ENCODE peak calls at places on chromosome 1, in seven cellular contexts. H is fibroblast of pulmonary artery; X is H54; K is fibroblast of lung; B is heart left ventricle; V is upper lobe of right lung; C is stimulated activated CD8-positive, alpha-beta memory T cell treated with anti-CD3 and anti-CD28 coated beads, Interleukin-15, amount 100 ng/mL, for 24 hours. N is an unnamed sample.

GRCh38 chr1:109796484-109797305 is 33.0 kb upstream of the EPS8L3 start:
- DNase-seq in H (peak), X (no peak), K (peak), B (peak), V (no peak), C (no peak), N (no peak)

GRCh38 chr1:237562247-237562823 is 328.4 kb downstream of the ZP4 start:
- DNase-seq in H (peak), X (peak), K (peak), B (no peak), V (no peak), C (no peak), N (no peak)

GRCh38 chr1:239368436-239369109 is 17.8 kb upstream of the CHRM3 start:
- DNase-seq in H (no peak), X (no peak), K (no peak), B (no peak), V (no peak), C (no peak), N (no peak)

GRCh38 chr1:20867062-20867461 is 80.0 kb upstream of the HP1BP3 start:
- DNase-seq in H (no peak), X (no peak), K (peak), B (no peak), V (no peak), C (no peak), N (no peak)

GRCh38 chr1:246971322-246971721 is 36.5 kb downstream of the ZNF695 start:
- DNase-seq in H (peak), X (no peak), K (peak), B (peak), V (peak), C (no peak), N (peak)

GRCh38 chr1:163178628-163179027 is 24.1 kb downstream of the RGS5 start:
- DNase-seq in H (peak), X (no peak), K (no peak), B (no peak), V (no peak), C (no peak), N (no peak)

GRCh38 chr1:226641671-226642231 is 93.2 kb downstream of the STUM start:
- DNase-seq in H (no peak), X (no peak), K (no peak), B (peak), V (no peak), C (no peak), N (no peak)

GRCh38 chr1:168964478-168964877 is 142.0 kb upstream of the ATP1B1 start:
- DNase-seq in H (no peak), X (no peak), K (no peak), B (no peak), V (no peak), C (no peak), N (no peak)

GRCh38 chr1:159941139-159941866 is 4.1 kb downstream of the IGSF9 start:
- DNase-seq in H (no peak), X (no peak), K (no peak), B (no peak), V (peak), C (no peak), N (no peak)

GRCh38 chr1:176998396-176998795 is 166.1 kb downstream of the ASTN1 start:
- DNase-seq in H (no peak), X (no peak), K (no peak), B (no peak), V (no peak), C (no peak), N (no peak)

GRCh38 chr1:201026234-201026633 is 2.7 kb upstream of the KIF21B start:
- DNase-seq in H (no peak), X (no peak), K (no peak), B (no peak), V (no peak), C (no peak), N (no peak)

GRCh38 chr1:17438977-17439249 is 564 bp downstream of the RCC2 start:
- DNase-seq in H (no peak), X (no peak), K (no peak), B (peak), V (no peak), C (no peak), N (no peak)

GRCh38 chr1:6859415-6860343 is 74.4 kb downstream of the CAMTA1 start:
- DNase-seq in H (peak), X (peak), K (peak), B (no peak), V (no peak), C (no peak), N (no peak)

GRCh38 chr1:220335668-220336067 is 63.4 kb upstream of the RAB3GAP2 start:
- DNase-seq in H (no peak), X (no peak), K (no peak), B (no peak), V (peak), C (no peak), N (no peak)

GRCh38 chr1:32966900-32967299 is 2.3 kb upstream of the RNF19B start:
- DNase-seq in H (no peak), X (no peak), K (no peak), B (no peak), V (no peak), C (no peak), N (no peak)

GRCh38 chr1:243848165-243849088 is 1.6 kb downstream of the AKT3 start:
- DNase-seq in H (no peak), X (no peak), K (no peak), B (no peak), V (no peak), C (no peak), N (no peak)

GRCh38 chr1:42739753-42740700 is at the start of gene CLDN19:
- DNase-seq in H (no peak), X (no peak), K (no peak), B (no peak), V (no peak), C (no peak), N (peak)

GRCh38 chr1:216173315-216173714 is 249.9 kb downstream of the USH2A start:
- DNase-seq in H (no peak), X (no peak), K (peak), B (no peak), V (no peak), C (no peak), N (no peak)

GRCh38 chr1:111656093-111657017 is 36.8 kb downstream of the RAP1A start:
- DNase-seq in H (peak), X (peak), K (peak), B (no peak), V (no peak), C (no peak), N (no peak)

GRCh38 chr1:193335797-193336428 is 149.5 kb upstream of the B3GALT2 start:
- DNase-seq in H (peak), X (no peak), K (peak), B (no peak), V (no peak), C (no peak), N (no peak)

GRCh38 chr1:153907134-153907533 is 15.6 kb downstream of the GATAD2B start:
- DNase-seq in H (no peak), X (no peak), K (no peak), B (no peak), V (no peak), C (no peak), N (no peak)

GRCh38 chr1:112263464-112263863 is 132.6 kb upstream of the CTTNBP2NL start:
- DNase-seq in H (peak), X (peak), K (peak), B (no peak), V (no peak), C (no peak), N (no peak)

GRCh38 chr1:1001057-1001630 is 1.2 kb upstream of the HES4 start:
- DNase-seq in H (no peak), X (no peak), K (no peak), B (peak), V (peak), C (no peak), N (no peak)

GRCh38 chr1:219883400-219884332 is 44.7 kb downstream of the SLC30A10 start:
- DNase-seq in H (no peak), X (no peak), K (no peak), B (no peak), V (no peak), C (no peak), N (no peak)